ENCODE peak calls at places on chromosomes 7 and 10, in six cellular contexts. M, N, P, X, C and V are unnamed samples.
A peak's percentile ranks its signal among the peaks of the same experiment; 100 is the strongest.

GRCh38 chr10:62008943-62009342 is 107.4 kb downstream of the ARID5B start:
- DNase-seq in M (no peak), N (no peak), P (no peak), X (no peak), C (no peak), V (no peak)

GRCh38 chr10:96334888-96335526 is 23.8 kb downstream of the OPALIN start:
- DNase-seq in M (peak; percentile 35), N (peak; percentile 10), P (peak; percentile 40), X (no peak), C (peak; percentile 61), V (no peak)

GRCh38 chr7:133003052-133003910 is 78.6 kb downstream of the CHCHD3 start:
- DNase-seq in M (no peak), N (no peak), P (no peak), X (no peak), C (no peak), V (no peak)

GRCh38 chr10:77164616-77165311 is 472.8 kb downstream of the KCNMA1 start:
- DNase-seq in M (no peak), N (no peak), P (no peak), X (no peak), C (no peak), V (no peak)

GRCh38 chr10:61683319-61683718 is 20.6 kb downstream of the CABCOCO1 start:
- DNase-seq in M (no peak), N (no peak), P (no peak), X (no peak), C (no peak), V (no peak)

GRCh38 chr7:122340427-122340826 is 35.9 kb upstream of the FEZF1 start:
- DNase-seq in M (no peak), N (no peak), P (no peak), X (no peak), C (no peak), V (no peak)

GRCh38 chr7:47669178-47669878 is 87.4 kb upstream of the TNS3 start:
- DNase-seq in M (peak; percentile 17), N (peak; percentile 75), P (no peak), X (no peak), C (no peak), V (no peak)

GRCh38 chr7:46003896-46004875 is 83.1 kb upstream of the IGFBP3 start:
- DNase-seq in M (no peak), N (peak; percentile 55), P (no peak), X (no peak), C (no peak), V (no peak)

GRCh38 chr7:2804227-2804763 is 39.8 kb downstream of the GNA12 start:
- DNase-seq in M (no peak), N (no peak), P (no peak), X (no peak), C (no peak), V (no peak)

GRCh38 chr10:33074443-33074842 is 116.4 kb upstream of the ITGB1 start:
- DNase-seq in M (no peak), N (no peak), P (no peak), X (no peak), C (no peak), V (no peak)

GRCh38 chr7:141097430-141097829 is 23.6 kb downstream of the TMEM178B start:
- DNase-seq in M (no peak), N (no peak), P (peak; percentile 56), X (no peak), C (peak; percentile 68), V (peak; percentile 21)

GRCh38 chr10:103666109-103666508 is 172.6 kb downstream of the NEURL1 start:
- DNase-seq in M (no peak), N (no peak), P (no peak), X (no peak), C (no peak), V (no peak)

GRCh38 chr10:95208702-95209391 is 14.8 kb downstream of the ACSM6 start:
- DNase-seq in M (no peak), N (no peak), P (no peak), X (no peak), C (peak; percentile 14), V (no peak)

GRCh38 chr7:131909151-131909768 is 352.8 kb upstream of the PODXL start:
- DNase-seq in M (peak; percentile 12), N (no peak), P (no peak), X (no peak), C (no peak), V (no peak)
- H3K4me3 ChIP-seq in M (no peak overlapping the region), N (no peak overlapping the region), P (no peak overlapping the region), X (no peak overlapping the region), C (no peak overlapping the region), V (no peak overlapping the region)

DNA sequence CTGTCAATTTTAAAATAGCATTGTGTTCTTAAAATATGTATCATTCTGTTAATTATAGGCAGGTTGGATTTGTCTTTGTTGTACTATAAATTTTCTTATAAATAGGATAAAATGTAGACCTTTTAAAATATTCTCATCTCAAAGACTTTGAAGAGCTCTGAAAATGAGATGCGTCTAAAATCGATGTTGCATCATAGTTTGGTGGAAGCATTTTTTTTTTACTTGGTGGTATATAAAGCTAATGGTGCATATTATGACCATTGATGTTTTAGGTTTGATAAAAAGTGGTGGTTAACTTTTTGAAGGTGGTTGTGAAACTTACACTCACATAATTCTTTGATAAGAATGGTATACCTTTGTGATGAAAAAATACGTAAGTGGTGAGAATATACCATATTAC is 69.1 kb downstream of the ZNRF2 start:
- DNase-seq in M (no peak), N (no peak), P (no peak), X (no peak), C (no peak), V (no peak)
- H3K4me3 ChIP-seq in M (no peak overlapping the region), N (no peak overlapping the region), P (no peak overlapping the region), X (no peak overlapping the region), C (no peak overlapping the region), V (no peak overlapping the region)

GRCh38 chr10:87511526-87511925 is 6.8 kb downstream of the MINPP1 start:
- DNase-seq in M (no peak), N (no peak), P (no peak), X (no peak), C (no peak), V (no peak)

GRCh38 chr10:87505366-87506113 is 847 bp downstream of the MINPP1 start:
- DNase-seq in M (peak; percentile 60), N (no peak), P (peak; percentile 35), X (peak; percentile 12), C (peak; percentile 72), V (no peak)

GRCh38 chr10:87506988-87507387 is 2.3 kb downstream of the MINPP1 start:
- DNase-seq in M (no peak), N (no peak), P (no peak), X (no peak), C (no peak), V (no peak)

GRCh38 chr10:87507879-87508278 is 3.2 kb downstream of the MINPP1 start:
- DNase-seq in M (no peak), N (no peak), P (no peak), X (no peak), C (no peak), V (no peak)

GRCh38 chr10:87510025-87510424 is 5.3 kb downstream of the MINPP1 start:
- DNase-seq in M (no peak), N (no peak), P (no peak), X (no peak), C (no peak), V (no peak)
- H3K4me3 ChIP-seq in M (no peak overlapping the region), N (no peak overlapping the region), P (no peak overlapping the region), X (no peak overlapping the region), C (no peak overlapping the region), V (no peak overlapping the region)

DNA sequence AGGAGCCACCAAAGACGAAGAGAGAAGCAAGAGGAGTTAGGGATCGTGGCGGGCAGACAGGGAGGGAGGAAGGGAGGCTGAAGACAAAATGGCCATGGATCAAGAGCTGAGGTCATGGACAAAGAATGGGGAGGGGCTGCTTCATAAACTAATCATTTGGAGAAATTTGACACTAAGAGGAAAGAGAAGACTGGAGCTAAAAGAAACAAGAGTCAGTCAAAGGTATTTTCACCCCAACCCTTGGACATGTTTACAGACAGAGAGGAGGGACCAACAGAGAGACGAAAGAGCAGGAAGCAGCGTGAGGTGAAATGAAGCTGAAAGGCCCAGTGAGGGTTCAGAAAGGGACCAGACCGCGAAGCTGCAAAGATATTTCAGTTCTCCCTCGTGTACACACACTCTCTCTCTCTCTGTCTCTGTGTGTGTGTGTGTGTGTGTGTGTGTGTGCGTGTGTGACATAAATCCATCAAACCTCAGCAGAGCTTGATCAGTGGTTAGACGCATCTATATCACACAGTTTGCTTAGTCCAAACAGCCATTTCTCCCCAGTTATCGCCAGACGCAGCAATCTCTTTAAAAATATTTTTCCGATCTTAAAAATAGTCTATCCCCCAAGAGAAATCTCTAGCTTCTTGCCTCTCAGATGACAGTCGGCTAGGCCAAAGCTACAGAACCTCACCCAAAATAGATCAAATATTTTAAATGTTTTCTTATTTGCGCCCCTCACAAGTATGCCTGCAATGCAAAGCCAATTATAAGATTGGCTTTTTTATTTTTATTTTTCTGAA is 12.5 kb upstream of the CALD1 start:
- DNase-seq in M (no peak), N (no peak), P (no peak), X (no peak), C (no peak), V (no peak)
- H3K4me3 ChIP-seq in M (no peak overlapping the region), N (no peak overlapping the region), P (no peak overlapping the region), X (no peak overlapping the region), C (no peak overlapping the region), V (no peak overlapping the region)

GRCh38 chr10:122530177-122530576 is 30.4 kb upstream of the DMBT1 start:
- DNase-seq in M (no peak), N (no peak), P (no peak), X (no peak), C (no peak), V (no peak)
- H3K4me3 ChIP-seq in M (no peak overlapping the region), N (no peak overlapping the region), P (no peak overlapping the region), X (no peak overlapping the region), C (no peak overlapping the region), V (no peak overlapping the region)

DNA sequence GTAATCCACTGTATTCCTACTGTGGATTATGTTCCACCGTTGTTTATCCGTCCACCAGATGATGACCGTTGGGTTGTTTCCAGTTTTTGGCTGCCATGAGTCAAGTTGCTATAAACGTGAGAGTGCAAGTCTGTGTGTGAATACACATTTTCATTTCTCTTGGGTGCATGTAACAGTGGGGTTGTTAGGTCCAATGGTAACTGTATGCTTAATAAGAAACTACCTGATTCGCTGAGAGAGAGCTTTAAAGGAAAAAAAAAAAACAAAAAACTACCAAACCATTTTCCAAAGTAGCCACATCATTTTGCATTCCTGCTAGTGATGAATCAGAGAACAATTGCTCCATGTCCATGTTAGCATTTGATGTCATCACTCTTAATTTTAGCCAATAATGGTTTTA is 15.9 kb downstream of the UBN2 start:
- DNase-seq in M (no peak), N (peak; percentile 7), P (no peak), X (no peak), C (no peak), V (no peak)
- H3K4me3 ChIP-seq in M (no peak overlapping the region), N (no peak overlapping the region), P (no peak overlapping the region), X (no peak overlapping the region), C (no peak overlapping the region), V (no peak overlapping the region)